ENCODE peak calls at places on chromosomes 5 and 9, in five cellular contexts. J is H1, V is HepG2, K is breast epithelium, P is suprapubic skin. L is an unnamed sample. For H3K36me3, the result is how much of the 10 kb centered on the place peaks cover.

GRCh38 chr5:139678751-139679750 is 30.9 kb downstream of the CXXC5 start:
- DNase-seq in J (no peak), V (no peak), K (no peak), P (no peak), L (no peak)

GRCh38 chr5:7393921-7394799 is 1.8 kb upstream of the ADCY2 start:
- DNase-seq in J (no peak), V (no peak), K (no peak), P (no peak), L (peak)

GRCh38 chr9:131707677-131708612 is 31.9 kb downstream of the RAPGEF1 start:
- DNase-seq in J (no peak), V (no peak), K (no peak), P (peak), L (no peak)

GRCh38 chr9:35168963-35169362 is 7.2 kb downstream of the UNC13B start:
- DNase-seq in J (no peak), V (no peak), K (no peak), P (no peak), L (no peak)

GRCh38 chr9:109910616-109911568 is 130.9 kb downstream of the PALM2AKAP2 start:
- DNase-seq in J (no peak), V (no peak), K (no peak), P (no peak), L (no peak)

GRCh38 chr5:38234737-38235136 is 23.6 kb upstream of the EGFLAM start:
- DNase-seq in J (no peak), V (no peak), K (no peak), P (no peak), L (no peak)

GRCh38 chr9:72586388-72587160 is 65.2 kb downstream of the TMC1 start:
- DNase-seq in J (no peak), V (no peak), K (no peak), P (peak), L (no peak)

GRCh38 chr9:114387678-114388431 is at the start of gene AKNA:
- DNase-seq in J (no peak), V (no peak), K (peak), P (peak), L (peak)

GRCh38 chr5:179257190-179257741 is 88.0 kb downstream of the ADAMTS2 start:
- DNase-seq in J (no peak), V (no peak), K (peak), P (peak), L (no peak)

GRCh38 chr9:136644343-136644592 is 18.4 kb upstream of the EGFL7 start:
- DNase-seq in J (no peak), V (no peak), K (no peak), P (peak), L (no peak)

GRCh38 chr5:112795342-112795741 is 57.7 kb downstream of the APC start:
- DNase-seq in J (no peak), V (no peak), K (no peak), P (no peak), L (no peak)

GRCh38 chr5:64505769-64506566 is at the start of gene RGS7BP:
- DNase-seq in J (peak), V (no peak), K (no peak), P (no peak), L (no peak)

GRCh38 chr9:99919930-99920329 is 13.5 kb downstream of the STX17 start:
- DNase-seq in J (no peak), V (no peak), K (no peak), P (no peak), L (no peak)

GRCh38 chr5:82314964-82315728 is 37.0 kb upstream of the RPS23 start:
- DNase-seq in J (no peak), V (no peak), K (no peak), P (no peak), L (no peak)

GRCh38 chr5:77491783-77492652 is at the start of gene WDR41:
- DNase-seq in J (peak), V (peak), K (peak), P (peak), L (peak)
- TF ChIP-seq POLR2A in J (no peak), V (peak), K (peak), P (peak), L (no peak)

GRCh38 chr9:127884976-127885490 is 7.6 kb upstream of the AK1 start:
- DNase-seq in J (no peak), V (no peak), K (no peak), P (no peak), L (no peak)

GRCh38 chr9:127886401-127886972 is 9.0 kb upstream of the AK1 start:
- DNase-seq in J (no peak), V (no peak), K (no peak), P (peak), L (no peak)

GRCh38 chr9:127883959-127884358 is 6.5 kb upstream of the AK1 start:
- DNase-seq in J (no peak), V (no peak), K (no peak), P (no peak), L (no peak)

GRCh38 chr9:127885508-127886281 is 8.2 kb upstream of the AK1 start:
- DNase-seq in J (no peak), V (no peak), K (no peak), P (no peak), L (no peak)

DNA sequence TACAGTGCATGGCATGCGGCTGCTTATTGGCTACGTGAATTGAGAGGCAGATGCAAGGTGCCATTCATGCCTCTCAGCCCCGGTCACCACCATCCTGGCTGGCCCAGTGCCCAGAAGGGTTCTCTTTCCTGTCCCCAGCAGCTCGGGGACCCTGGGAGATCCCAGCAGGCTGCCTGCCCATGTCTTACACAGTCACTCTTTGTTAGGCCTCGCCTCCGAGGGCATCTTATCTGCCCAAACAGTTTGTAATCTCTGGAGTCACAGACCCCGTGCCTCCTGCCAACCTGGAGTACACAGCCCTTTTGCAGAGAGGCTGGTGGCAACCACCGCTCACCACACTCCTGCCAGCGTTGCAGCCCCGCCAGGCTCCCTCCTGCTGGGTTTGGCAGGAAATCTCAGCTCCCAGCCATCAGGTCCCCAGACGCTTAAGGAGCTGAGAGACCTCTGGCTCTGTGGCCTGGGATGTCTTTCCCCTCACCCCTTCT is 7.0 kb upstream of the AK1 start:
- DNase-seq in J (no peak), V (no peak), K (no peak), P (no peak), L (no peak)
- TF ChIP-seq POLR2AphosphoS5 in J (no peak), V (no peak), K (no peak), P (no peak), L (no peak)

GRCh38 chr9:117153021-117153420 is 261.8 kb downstream of the ASTN2 start:
- DNase-seq in J (no peak), V (no peak), K (no peak), P (no peak), L (peak)
- H3K36me3 ChIP-seq in J (under half), V (under half), K (under half), P (under half), L (under half)

GRCh38 chr5:154767537-154767936 is 12.4 kb downstream of the LARP1 start:
- DNase-seq in J (no peak), V (no peak), K (no peak), P (no peak), L (no peak)
- TF ChIP-seq POLR2A in J (no peak), V (no peak), K (no peak), P (no peak), L (no peak)

DNA sequence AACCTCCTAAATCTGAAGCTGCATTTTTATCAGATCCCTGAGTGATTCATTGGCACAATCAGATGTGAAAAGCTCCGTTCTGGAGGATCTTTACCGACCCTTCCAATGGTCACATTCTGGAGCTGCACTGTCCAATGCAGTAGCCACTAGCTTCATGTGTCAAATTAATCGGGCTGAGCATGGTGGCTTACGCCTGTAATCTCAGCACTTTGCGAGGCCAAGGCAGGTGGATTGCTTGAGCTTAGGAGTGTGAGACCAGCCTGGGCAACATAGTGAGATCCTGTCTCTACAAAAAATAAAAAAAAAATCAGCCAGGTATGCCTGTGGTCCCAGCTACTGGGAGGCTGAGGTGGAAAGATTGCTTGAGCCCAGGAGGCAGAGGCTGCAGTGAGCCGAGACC is 3.7 kb downstream of the IL17B start:
- DNase-seq in J (no peak), V (no peak), K (no peak), P (no peak), L (no peak)
- TF ChIP-seq POLR2AphosphoS5 in J (no peak), V (no peak), K (no peak), P (no peak), L (no peak)

DNA sequence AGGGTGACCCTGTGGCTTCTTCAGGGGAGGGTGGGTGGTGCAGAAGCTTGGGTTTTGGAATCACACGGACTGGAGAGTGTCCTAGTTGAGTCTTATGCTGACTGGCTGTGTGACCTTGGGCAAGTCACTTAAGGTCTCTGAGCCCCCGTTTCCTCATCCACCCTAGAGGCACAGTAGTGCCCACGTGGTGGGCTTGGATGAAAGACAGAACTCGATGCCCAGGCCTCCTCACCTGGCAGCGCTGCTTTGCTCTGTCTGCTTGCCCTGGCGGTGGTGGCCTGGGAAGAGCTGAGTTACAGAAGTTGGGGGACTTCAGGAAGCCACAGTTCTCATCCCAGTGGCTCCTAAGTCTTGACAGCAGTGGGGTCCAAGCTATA is 171.5 kb upstream of the IER5L start:
- DNase-seq in J (no peak), V (no peak), K (no peak), P (no peak), L (no peak)
- H3K36me3 ChIP-seq in J (under half), V (under half), K (under half), P (under half), L (under half)

DNA sequence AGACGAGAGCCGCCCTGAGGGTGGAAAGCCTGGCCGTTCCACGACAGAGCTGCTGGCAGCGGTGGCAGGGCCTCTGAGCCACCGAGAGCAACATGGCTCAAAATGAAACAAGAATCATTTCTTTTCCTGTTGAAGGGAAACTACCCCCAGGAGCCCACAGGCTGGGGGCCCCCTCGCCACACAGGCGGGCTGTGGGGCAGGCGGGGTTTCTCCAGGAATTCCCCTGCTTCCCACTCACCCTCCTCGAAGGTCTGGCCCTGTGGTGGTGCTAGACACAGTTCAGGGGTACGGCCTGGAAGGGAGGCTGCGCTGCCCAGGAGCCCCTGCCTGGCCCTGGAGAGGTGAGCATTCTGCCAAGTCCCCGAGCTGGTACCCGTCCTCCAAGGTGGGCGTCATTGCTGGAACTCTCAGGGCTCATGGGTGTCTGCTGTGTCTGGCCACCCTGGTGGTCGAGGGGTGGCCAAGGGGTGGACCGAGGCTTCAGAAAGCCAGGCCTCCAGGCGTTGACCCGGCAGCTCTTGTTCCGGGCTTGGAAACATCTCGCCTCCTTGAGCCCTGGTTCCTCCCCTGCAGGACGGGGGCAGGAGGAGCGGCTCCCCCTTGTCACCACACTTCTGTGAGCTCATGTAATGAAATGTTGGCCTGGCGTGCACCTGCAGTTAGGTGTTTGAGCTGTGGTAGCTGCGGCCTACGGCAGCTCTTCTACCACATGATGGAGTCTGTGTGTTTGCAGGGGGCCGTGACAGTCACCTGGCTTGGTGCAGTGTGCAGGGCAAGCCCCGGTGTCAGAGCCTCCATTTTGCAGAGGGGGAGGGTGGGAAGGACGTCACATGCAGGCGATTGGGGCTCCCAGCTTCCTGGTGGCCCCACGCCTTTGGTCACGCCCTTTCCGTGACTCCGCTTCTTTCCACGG is 65.3 kb downstream of the RXRA start:
- DNase-seq in J (no peak), V (no peak), K (no peak), P (no peak), L (no peak)
- TF ChIP-seq POLR2A in J (no peak), V (no peak), K (no peak), P (no peak), L (no peak)

GRCh38 chr5:108233617-108234016 is 148.3 kb downstream of the FBXL17 start:
- DNase-seq in J (no peak), V (no peak), K (no peak), P (no peak), L (no peak)
- TF ChIP-seq POLR2AphosphoS5 in J (no peak), V (no peak), K (no peak), P (no peak), L (no peak)

L was measured in esophagus muscularis mucosa.